ENCODE peak calls at places on chromosomes 7 and 10, in nine cellular contexts. U, S, V, M, Z, A, D, R and Q are unnamed samples.

GRCh38 chr10:79231908-79232307 is 115.4 kb upstream of the PPIF start:
- DNase-seq in U (no peak), S (no peak), V (no peak), M (no peak), Z (no peak), A (no peak), D (no peak), R (no peak), Q (no peak)

GRCh38 chr10:33031815-33032320 is 73.8 kb upstream of the ITGB1 start:
- DNase-seq in U (no peak), S (no peak), V (no peak), M (no peak), Z (no peak), A (no peak), D (no peak), R (no peak), Q (no peak)

GRCh38 chr7:12239821-12240220 is 28.7 kb downstream of the TMEM106B start:
- DNase-seq in U (no peak), S (no peak), V (no peak), M (no peak), Z (no peak), A (no peak), D (no peak), R (no peak), Q (no peak)

GRCh38 chr10:132368881-132369635 is 27.9 kb upstream of the PWWP2B start:
- DNase-seq in U (no peak), S (no peak), V (no peak), M (no peak), Z (no peak), A (no peak), D (no peak), R (no peak), Q (no peak)

GRCh38 chr7:38886265-38886664 is 22.7 kb downstream of the VPS41 start:
- DNase-seq in U (no peak), S (peak; percentile 56), V (no peak), M (no peak), Z (no peak), A (no peak), D (no peak), R (no peak), Q (no peak)

GRCh38 chr10:116796469-116796868 is 52.8 kb upstream of the ENO4 start:
- DNase-seq in U (no peak), S (no peak), V (no peak), M (no peak), Z (no peak), A (no peak), D (no peak), R (no peak), Q (no peak)

GRCh38 chr10:38159007-38159406 is 64.9 kb downstream of the ZNF37A start:
- DNase-seq in U (no peak), S (no peak), V (no peak), M (no peak), Z (no peak), A (no peak), D (peak; percentile 60), R (no peak), Q (no peak)

GRCh38 chr7:16561943-16562342 is 35.3 kb downstream of the LRRC72 start:
- DNase-seq in U (no peak), S (no peak), V (no peak), M (no peak), Z (no peak), A (no peak), D (no peak), R (no peak), Q (no peak)

GRCh38 chr10:119817991-119818888 is 54.4 kb downstream of the MCMBP start:
- DNase-seq in U (peak; percentile 10), S (peak; percentile 100), V (no peak), M (peak; percentile 83), Z (no peak), A (no peak), D (no peak), R (no peak), Q (no peak)

GRCh38 chr10:122568551-122568950 is 8.0 kb downstream of the DMBT1 start:
- DNase-seq in U (no peak), S (no peak), V (no peak), M (no peak), Z (no peak), A (no peak), D (no peak), R (no peak), Q (no peak)

GRCh38 chr7:157664034-157664433 is 327.2 kb downstream of the DNAJB6 start:
- DNase-seq in U (no peak), S (peak; percentile 24), V (peak; percentile 9), M (peak; percentile 9), Z (no peak), A (no peak), D (no peak), R (no peak), Q (no peak)

GRCh38 chr10:72831696-72832355 is 61.7 kb upstream of the OIT3 start:
- DNase-seq in U (no peak), S (no peak), V (no peak), M (no peak), Z (no peak), A (no peak), D (no peak), R (no peak), Q (no peak)

GRCh38 chr7:55965805-55966421 is 1.5 kb downstream of the NIPSNAP2 start:
- DNase-seq in U (peak; percentile 4), S (no peak), V (no peak), M (no peak), Z (no peak), A (no peak), D (peak; percentile 84), R (no peak), Q (no peak)

GRCh38 chr10:45997994-45998763 is 25.9 kb downstream of the TIMM23 start:
- DNase-seq in U (no peak), S (no peak), V (no peak), M (no peak), Z (no peak), A (no peak), D (no peak), R (no peak), Q (no peak)

GRCh38 chr10:92688927-92689662 is 660 bp upstream of the HHEX start:
- DNase-seq in U (no peak), S (peak; percentile 87), V (peak; percentile 63), M (no peak), Z (no peak), A (no peak), D (peak; percentile 20), R (no peak), Q (peak; percentile 61)

GRCh38 chr10:67853512-67853911 is 15.5 kb upstream of the DNAJC12 start:
- DNase-seq in U (no peak), S (no peak), V (no peak), M (no peak), Z (no peak), A (no peak), D (no peak), R (peak; percentile 4), Q (no peak)

GRCh38 chr7:134764365-134764764 is 15.1 kb upstream of the CALD1 start:
- DNase-seq in U (no peak), S (no peak), V (no peak), M (no peak), Z (no peak), A (no peak), D (no peak), R (no peak), Q (no peak)

GRCh38 chr7:100481466-100481865 is 2.3 kb upstream of the NYAP1 start:
- DNase-seq in U (no peak), S (no peak), V (no peak), M (no peak), Z (no peak), A (no peak), D (no peak), R (no peak), Q (no peak)

GRCh38 chr7:43693687-43694398 is 35.5 kb downstream of the COA1 start:
- DNase-seq in U (no peak), S (no peak), V (no peak), M (no peak), Z (no peak), A (no peak), D (peak; percentile 66), R (no peak), Q (no peak)

GRCh38 chr10:57707300-57707658 is 560.4 kb downstream of the IPMK start:
- DNase-seq in U (no peak), S (no peak), V (no peak), M (no peak), Z (no peak), A (no peak), D (no peak), R (no peak), Q (no peak)

GRCh38 chr7:122883049-122883670 is 3.1 kb downstream of the CADPS2 start:
- DNase-seq in U (no peak), S (no peak), V (no peak), M (no peak), Z (no peak), A (no peak), D (peak; percentile 23), R (no peak), Q (no peak)

GRCh38 chr10:77622822-77623410 is 14.7 kb downstream of the KCNMA1 start:
- DNase-seq in U (no peak), S (no peak), V (no peak), M (no peak), Z (no peak), A (no peak), D (no peak), R (no peak), Q (no peak)

GRCh38 chr10:44956176-44956575 is 3.4 kb upstream of the RASSF4 start:
- DNase-seq in U (no peak), S (no peak), V (no peak), M (no peak), Z (no peak), A (no peak), D (no peak), R (no peak), Q (no peak)

GRCh38 chr10:26566525-26567348 is 128.6 kb downstream of the APBB1IP start:
- DNase-seq in U (no peak), S (peak; percentile 85), V (no peak), M (no peak), Z (no peak), A (no peak), D (no peak), R (no peak), Q (peak; percentile 56)

GRCh38 chr7:151193203-151193602 is 6.2 kb upstream of the ASB10 start:
- DNase-seq in U (no peak), S (no peak), V (no peak), M (no peak), Z (no peak), A (no peak), D (no peak), R (no peak), Q (no peak)

GRCh38 chr7:129843982-129844840 is 108.5 kb downstream of the UBE2H start:
- DNase-seq in U (no peak), S (no peak), V (no peak), M (no peak), Z (no peak), A (no peak), D (peak; percentile 42), R (no peak), Q (no peak)

GRCh38 chr10:58384095-58384494 is 1.1 kb upstream of the TFAM start:
- DNase-seq in U (no peak), S (no peak), V (no peak), M (no peak), Z (no peak), A (no peak), D (peak; percentile 62), R (no peak), Q (no peak)

GRCh38 chr10:24821986-24822385 is 98.3 kb upstream of the ARHGAP21 start:
- DNase-seq in U (no peak), S (no peak), V (no peak), M (no peak), Z (no peak), A (no peak), D (peak; percentile 66), R (no peak), Q (no peak)

GRCh38 chr10:5976689-5977470 is 463 bp downstream of the IL15RA start:
- DNase-seq in U (no peak), S (peak; percentile 83), V (peak; percentile 67), M (no peak), Z (peak; percentile 19), A (peak; percentile 25), D (peak; percentile 30), R (no peak), Q (no peak)

GRCh38 chr10:110153396-110153795 is 54.0 kb upstream of the MXI1 start:
- DNase-seq in U (no peak), S (peak; percentile 64), V (no peak), M (no peak), Z (no peak), A (no peak), D (no peak), R (no peak), Q (no peak)

GRCh38 chr10:119818889-119819270 is 53.8 kb downstream of the MCMBP start:
- DNase-seq in U (no peak), S (no peak), V (no peak), M (no peak), Z (no peak), A (no peak), D (no peak), R (no peak), Q (no peak)